ENCODE peak calls at places on chromosomes 11 and 22, in nine cellular contexts. P is foreskin keratinocyte; Q is pancreas; J is spleen; L is naive thymus-derived CD4-positive, alpha-beta T cell; U is ovary; N is stomach; T is tibial nerve; I is H1. G is an unnamed sample.

GRCh38 chr22:50035131-50035881 is 22.7 kb upstream of the IL17REL start:
- DNase-seq in P (no peak), Q (no peak), J (peak), L (no peak), U (no peak), N (no peak), T (no peak), I (no peak), G (peak)

GRCh38 chr22:43754176-43754575 is 57.9 kb downstream of the EFCAB6 start:
- DNase-seq in P (no peak), Q (no peak), J (no peak), L (no peak), U (no peak), N (no peak), T (no peak), I (no peak), G (no peak)

GRCh38 chr22:23182289-23183106 is 2.2 kb downstream of the BCR start:
- DNase-seq in P (peak), Q (no peak), J (no peak), L (peak), U (no peak), N (no peak), T (no peak), I (no peak), G (no peak)

GRCh38 chr11:125418396-125418795 is 77.7 kb downstream of the FEZ1 start:
- DNase-seq in P (no peak), Q (no peak), J (peak), L (no peak), U (no peak), N (no peak), T (no peak), I (no peak), G (no peak)

GRCh38 chr11:74443071-74443864 is 24.1 kb downstream of the KCNE3 start:
- DNase-seq in P (peak), Q (peak), J (no peak), L (no peak), U (no peak), N (peak), T (no peak), I (no peak), G (no peak)

GRCh38 chr22:31327786-31328544 is 18.2 kb downstream of the PATZ1 start:
- DNase-seq in P (no peak), Q (no peak), J (no peak), L (no peak), U (no peak), N (no peak), T (no peak), I (no peak), G (no peak)

GRCh38 chr11:31770011-31770410 is 41.1 kb downstream of the PAX6 start:
- DNase-seq in P (no peak), Q (no peak), J (no peak), L (no peak), U (no peak), N (no peak), T (no peak), I (no peak), G (no peak)

GRCh38 chr22:44732661-44733060 is 19.7 kb upstream of the ARHGAP8 start:
- DNase-seq in P (no peak), Q (no peak), J (no peak), L (no peak), U (no peak), N (no peak), T (no peak), I (no peak), G (no peak)

GRCh38 chr11:84420261-84420660 is 1134.1 kb upstream of the CCDC90B start:
- DNase-seq in P (no peak), Q (no peak), J (no peak), L (no peak), U (no peak), N (no peak), T (no peak), I (no peak), G (no peak)

GRCh38 chr22:39478461-39478860 is 21.6 kb downstream of the MGAT3 start:
- DNase-seq in P (no peak), Q (peak), J (no peak), L (peak), U (no peak), N (peak), T (no peak), I (peak), G (no peak)

GRCh38 chr22:20551805-20552449 is 44.5 kb downstream of the MED15 start:
- DNase-seq in P (no peak), Q (peak), J (peak), L (no peak), U (no peak), N (no peak), T (no peak), I (no peak), G (no peak)

GRCh38 chr22:39839917-39840510 is 53.5 kb downstream of the ENTHD1 start:
- DNase-seq in P (no peak), Q (no peak), J (no peak), L (peak), U (no peak), N (no peak), T (no peak), I (no peak), G (no peak)

GRCh38 chr11:612201-612960 is 3.4 kb downstream of the IRF7 start:
- DNase-seq in P (no peak), Q (peak), J (no peak), L (no peak), U (no peak), N (peak), T (no peak), I (no peak), G (peak)

GRCh38 chr11:75554258-75555022 is 7.6 kb upstream of the SERPINH1 start:
- DNase-seq in P (peak), Q (peak), J (no peak), L (no peak), U (peak), N (peak), T (peak), I (peak), G (peak)

GRCh38 chr11:75346912-75347647 is 4.4 kb downstream of the ARRB1 start:
- DNase-seq in P (no peak), Q (peak), J (no peak), L (no peak), U (peak), N (peak), T (no peak), I (no peak), G (peak)

GRCh38 chr11:114208371-114208770 is 87.8 kb upstream of the NNMT start:
- DNase-seq in P (no peak), Q (no peak), J (no peak), L (peak), U (no peak), N (no peak), T (no peak), I (no peak), G (no peak)

GRCh38 chr11:11963842-11964773 is 44.3 kb downstream of the DKK3 start:
- DNase-seq in P (no peak), Q (no peak), J (peak), L (no peak), U (no peak), N (peak), T (no peak), I (peak), G (no peak)

GRCh38 chr11:14725150-14725549 is 81.5 kb downstream of the PDE3B start:
- DNase-seq in P (no peak), Q (no peak), J (no peak), L (no peak), U (no peak), N (no peak), T (no peak), I (no peak), G (no peak)

GRCh38 chr11:36354221-36355003 is 58.3 kb downstream of the PRR5L start:
- DNase-seq in P (peak), Q (no peak), J (no peak), L (no peak), U (no peak), N (no peak), T (no peak), I (no peak), G (no peak)

GRCh38 chr22:50694766-50695420 is 22.3 kb downstream of the SHANK3 start:
- DNase-seq in P (no peak), Q (no peak), J (peak), L (no peak), U (peak), N (no peak), T (no peak), I (no peak), G (peak)

GRCh38 chr11:110772863-110773262 is 60.6 kb upstream of the ARHGAP20 start:
- DNase-seq in P (no peak), Q (no peak), J (no peak), L (no peak), U (no peak), N (no peak), T (no peak), I (no peak), G (no peak)

GRCh38 chr11:122076721-122077120 is 39.3 kb downstream of the BLID start:
- DNase-seq in P (no peak), Q (no peak), J (no peak), L (no peak), U (no peak), N (no peak), T (no peak), I (no peak), G (no peak)

GRCh38 chr11:76588455-76589325 is 81.9 kb downstream of the LRRC32 start:
- DNase-seq in P (no peak), Q (no peak), J (peak), L (no peak), U (no peak), N (peak), T (no peak), I (no peak), G (peak)

GRCh38 chr11:63816732-63817131 is 3.5 kb downstream of the SPINDOC start:
- DNase-seq in P (no peak), Q (no peak), J (no peak), L (no peak), U (no peak), N (no peak), T (no peak), I (no peak), G (no peak)

GRCh38 chr11:32115406-32115805 is 24.5 kb downstream of the RCN1 start:
- DNase-seq in P (no peak), Q (no peak), J (no peak), L (no peak), U (no peak), N (no peak), T (no peak), I (no peak), G (no peak)

GRCh38 chr11:62880231-62880802 is 379 bp upstream of the SLC3A2 start:
- DNase-seq in P (peak), Q (no peak), J (peak), L (no peak), U (no peak), N (no peak), T (no peak), I (no peak), G (no peak)

GRCh38 chr11:65857500-65858353 is at the start of gene CFL1:
- DNase-seq in P (peak), Q (peak), J (no peak), L (peak), U (peak), N (peak), T (peak), I (peak), G (peak)

GRCh38 chr11:33158596-33158995 is 2.7 kb downstream of the CSTF3 start:
- DNase-seq in P (no peak), Q (no peak), J (no peak), L (no peak), U (no peak), N (no peak), T (no peak), I (no peak), G (no peak)

GRCh38 chr11:123357990-123358827 is 71.9 kb upstream of the GRAMD1B start:
- DNase-seq in P (no peak), Q (no peak), J (peak), L (no peak), U (peak), N (no peak), T (no peak), I (peak), G (no peak)

GRCh38 chr11:117833401-117833891 is 8.9 kb upstream of the FXYD2 start:
- DNase-seq in P (no peak), Q (peak), J (peak), L (no peak), U (peak), N (peak), T (no peak), I (peak), G (peak)

GRCh38 chr11:45097721-45098493 is 48.5 kb upstream of the PRDM11 start:
- DNase-seq in P (peak), Q (peak), J (no peak), L (peak), U (peak), N (no peak), T (no peak), I (peak), G (no peak)

GRCh38 chr11:128434411-128434810 is 152.9 kb downstream of the ETS1 start:
- DNase-seq in P (no peak), Q (no peak), J (no peak), L (no peak), U (no peak), N (no peak), T (no peak), I (no peak), G (no peak)

GRCh38 chr22:26394787-26395186 is 34.3 kb upstream of the ASPHD2 start:
- DNase-seq in P (no peak), Q (no peak), J (no peak), L (no peak), U (no peak), N (no peak), T (no peak), I (no peak), G (no peak)

GRCh38 chr11:58788355-58789023 is 56.0 kb downstream of the GLYATL2 start:
- DNase-seq in P (no peak), Q (peak), J (no peak), L (peak), U (no peak), N (peak), T (no peak), I (peak), G (no peak)

GRCh38 chr11:2150206-2150847 is 10.7 kb downstream of the INS start:
- DNase-seq in P (no peak), Q (no peak), J (no peak), L (no peak), U (no peak), N (no peak), T (no peak), I (no peak), G (no peak)

GRCh38 chr11:57903441-57904123 is 120.1 kb upstream of the OR9Q1 start:
- DNase-seq in P (peak), Q (peak), J (no peak), L (no peak), U (no peak), N (peak), T (no peak), I (no peak), G (no peak)

GRCh38 chr11:74321487-74322188 is 10.2 kb upstream of the P4HA3 start:
- DNase-seq in P (no peak), Q (no peak), J (no peak), L (peak), U (no peak), N (no peak), T (no peak), I (peak), G (no peak)

GRCh38 chr22:22111983-22112382 is 129.4 kb upstream of the TOP3B start:
- DNase-seq in P (no peak), Q (no peak), J (no peak), L (no peak), U (no peak), N (no peak), T (no peak), I (no peak), G (no peak)

GRCh38 chr22:22109693-22110466 is 127.3 kb upstream of the TOP3B start:
- DNase-seq in P (no peak), Q (no peak), J (no peak), L (no peak), U (no peak), N (no peak), T (no peak), I (no peak), G (no peak)

GRCh38 chr22:22112533-22113294 is 130.1 kb upstream of the TOP3B start:
- DNase-seq in P (no peak), Q (no peak), J (no peak), L (no peak), U (no peak), N (no peak), T (no peak), I (no peak), G (no peak)

GRCh38 chr22:22110548-22111266 is 128.1 kb upstream of the TOP3B start:
- DNase-seq in P (peak), Q (peak), J (peak), L (no peak), U (no peak), N (no peak), T (no peak), I (peak), G (no peak)

GRCh38 chr22:22111267-22111751 is 128.7 kb upstream of the TOP3B start:
- DNase-seq in P (peak), Q (no peak), J (no peak), L (no peak), U (no peak), N (no peak), T (no peak), I (no peak), G (no peak)
- H3K27ac ChIP-seq in P (peak), Q (no peak), J (peak), L (no peak), U (no peak), N (no peak), T (no peak), I (no peak), G (no peak)

GRCh38 chr22:46038174-46038487 is 61.2 kb upstream of the WNT7B start:
- DNase-seq in P (no peak), Q (no peak), J (no peak), L (no peak), U (no peak), N (no peak), T (no peak), I (no peak), G (no peak)
- H3K27ac ChIP-seq in P (no peak), Q (no peak), J (no peak), L (no peak), U (no peak), N (no peak), T (peak), I (no peak), G (no peak)

GRCh38 chr22:36055376-36056310 is 27.0 kb upstream of the RBFOX2 start:
- DNase-seq in P (no peak), Q (no peak), J (no peak), L (no peak), U (no peak), N (no peak), T (no peak), I (no peak), G (no peak)
- H3K27ac ChIP-seq in P (no peak), Q (no peak), J (no peak), L (no peak), U (no peak), N (no peak), T (no peak), I (no peak), G (no peak)

GRCh38 chr11:78418584-78419211 is 1.1 kb upstream of the GAB2 start:
- DNase-seq in P (no peak), Q (no peak), J (no peak), L (no peak), U (no peak), N (no peak), T (no peak), I (no peak), G (no peak)

GRCh38 chr11:78419327-78419726 is 1.7 kb upstream of the GAB2 start:
- DNase-seq in P (peak), Q (no peak), J (no peak), L (no peak), U (peak), N (peak), T (no peak), I (no peak), G (no peak)

GRCh38 chr11:78420255-78420764 is 2.7 kb upstream of the GAB2 start:
- DNase-seq in P (no peak), Q (peak), J (peak), L (peak), U (peak), N (peak), T (peak), I (peak), G (peak)

GRCh38 chr11:78423241-78423640 is 5.6 kb upstream of the GAB2 start:
- DNase-seq in P (no peak), Q (no peak), J (no peak), L (no peak), U (no peak), N (no peak), T (no peak), I (no peak), G (no peak)

DNA sequence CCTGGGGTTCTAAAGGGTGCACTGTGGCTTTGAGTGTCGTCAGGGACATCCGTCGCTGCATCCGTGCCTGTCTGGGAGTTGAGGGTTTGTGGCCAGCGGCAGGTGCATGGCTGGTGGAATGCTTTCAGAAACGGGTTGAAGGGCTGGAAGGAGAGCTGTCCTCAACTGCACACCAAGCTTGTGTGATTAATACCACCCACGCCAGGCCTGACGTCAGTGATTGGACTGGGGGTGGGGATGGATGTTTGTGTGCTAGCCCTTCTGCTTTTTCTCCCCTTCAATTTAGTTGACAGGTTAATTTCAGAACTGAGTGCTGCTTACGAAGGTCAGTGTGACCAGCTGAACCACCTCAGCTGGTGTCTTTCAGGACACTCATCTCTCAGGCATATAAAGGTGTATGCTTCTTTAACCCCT is 3.2 kb upstream of the GAB2 start:
- DNase-seq in P (no peak), Q (no peak), J (peak), L (no peak), U (peak), N (peak), T (peak), I (no peak), G (peak)
- H3K27ac ChIP-seq in P (no peak), Q (no peak), J (peak), L (no peak), U (no peak), N (peak), T (peak), I (no peak), G (no peak)

GRCh38 chr22:17779286-17780115 is 5.2 kb upstream of the BID start:
- DNase-seq in P (no peak), Q (no peak), J (peak), L (no peak), U (no peak), N (no peak), T (no peak), I (no peak), G (no peak)

GRCh38 chr22:17778412-17778976 is 4.2 kb upstream of the BID start:
- DNase-seq in P (no peak), Q (no peak), J (no peak), L (no peak), U (no peak), N (no peak), T (no peak), I (no peak), G (no peak)

GRCh38 chr22:17781319-17782031 is 7.2 kb upstream of the BID start:
- DNase-seq in P (peak), Q (no peak), J (no peak), L (no peak), U (no peak), N (no peak), T (no peak), I (no peak), G (no peak)

GRCh38 chr22:17780741-17781318 is 6.6 kb upstream of the BID start:
- DNase-seq in P (no peak), Q (no peak), J (no peak), L (no peak), U (no peak), N (no peak), T (no peak), I (no peak), G (no peak)

GRCh38 chr22:17780116-17780740 is 6.0 kb upstream of the BID start:
- DNase-seq in P (no peak), Q (no peak), J (no peak), L (no peak), U (no peak), N (no peak), T (no peak), I (no peak), G (no peak)
- H3K27ac ChIP-seq in P (no peak), Q (no peak), J (no peak), L (no peak), U (no peak), N (no peak), T (no peak), I (no peak), G (no peak)

DNA sequence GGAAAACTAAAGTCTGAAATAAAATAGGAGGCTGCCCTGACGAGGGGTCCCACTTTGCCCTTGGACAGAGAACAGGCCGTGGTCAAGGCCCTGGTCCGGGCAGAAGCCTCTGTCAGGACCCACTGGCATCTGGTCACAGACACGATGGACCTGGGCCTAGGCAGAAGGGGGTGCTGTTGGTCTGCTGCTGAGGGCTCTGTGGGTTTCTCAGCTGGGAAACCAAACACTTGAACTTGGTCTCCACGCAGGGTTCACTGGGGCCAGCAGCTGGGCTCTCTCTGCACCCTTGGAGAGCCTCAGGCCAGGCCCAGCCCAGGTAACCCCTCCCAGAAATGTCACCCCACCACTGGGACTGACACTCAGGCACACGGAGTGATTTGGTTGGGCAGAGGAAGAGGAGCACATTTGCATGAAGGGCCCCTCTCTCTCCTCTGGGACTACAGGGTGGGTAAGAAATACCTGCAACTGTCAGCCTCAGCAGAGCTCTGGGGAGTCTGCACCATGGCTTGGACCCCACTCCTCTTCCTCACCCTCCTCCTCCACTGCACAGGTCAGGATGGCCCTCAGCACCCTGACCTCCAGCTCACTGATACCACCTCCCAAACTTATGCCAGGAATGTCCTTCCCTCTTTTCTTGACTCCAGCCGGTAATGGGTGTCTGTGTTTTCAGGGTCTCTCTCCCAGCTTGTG is 48.1 kb upstream of the TOP3B start:
- DNase-seq in P (no peak), Q (no peak), J (peak), L (no peak), U (no peak), N (no peak), T (no peak), I (no peak), G (no peak)
- H3K27ac ChIP-seq in P (no peak), Q (no peak), J (peak), L (no peak), U (no peak), N (no peak), T (peak), I (no peak), G (no peak)

GRCh38 chr11:70303070-70303469 is 32.6 kb downstream of the PPFIA1 start:
- DNase-seq in P (no peak), Q (no peak), J (peak), L (no peak), U (no peak), N (no peak), T (no peak), I (no peak), G (no peak)
- H3K27ac ChIP-seq in P (no peak), Q (no peak), J (no peak), L (no peak), U (no peak), N (no peak), T (no peak), I (no peak), G (no peak)